ENCODE peak calls at places on chromosomes 1 and 21, in ten cellular contexts. T, N, B, H, C, L, G, A, R and E are unnamed samples.

GRCh38 chr1:232686346-232686745 is 56.4 kb upstream of the SIPA1L2 start:
- DNase-seq in G (no peak), A (no peak), R (no peak), C (no peak), T (no peak), H (no peak), L (no peak), N (no peak), B (peak; percentile 27), E (no peak)

GRCh38 chr1:2392686-2393085 is 1.0 kb downstream of the RER1 start:
- DNase-seq in C (no peak), G (no peak), B (no peak), T (no peak), R (no peak), A (no peak), N (no peak), H (no peak), L (no peak), E (no peak)

GRCh38 chr1:75074719-75075395 is 59.3 kb upstream of the LHX8 start:
- DNase-seq in H (no peak), C (no peak), R (no peak), N (no peak), L (no peak), T (no peak), B (no peak), G (no peak), A (no peak), E (no peak)

GRCh38 chr1:246567258-246568235 is 1.3 kb downstream of the CNST start:
- DNase-seq in B (peak; percentile 89), L (peak; percentile 65), G (no peak), C (no peak), A (no peak), N (peak; percentile 87), T (no peak), H (no peak), R (no peak), E (no peak)

GRCh38 chr1:12505639-12506311 is 112.2 kb downstream of the DHRS3 start:
- DNase-seq in N (no peak), C (no peak), G (no peak), T (peak; percentile 53), R (no peak), L (no peak), A (no peak), H (no peak), B (no peak), E (no peak)

GRCh38 chr1:117646007-117646913 is 40.4 kb downstream of the TENT5C start:
- DNase-seq in H (no peak), T (no peak), L (peak; percentile 39), R (no peak), N (no peak), A (no peak), C (no peak), G (no peak), B (peak; percentile 30), E (no peak)

GRCh38 chr1:94463765-94464330 is 45.7 kb downstream of the ABCD3 start:
- DNase-seq in B (peak; percentile 63), G (peak; percentile 12), L (peak; percentile 59), C (no peak), H (no peak), T (peak; percentile 44), N (peak; percentile 3), A (peak; percentile 16), R (peak; percentile 37), E (no peak)

GRCh38 chr1:17984510-17985085 is 123.0 kb upstream of the IGSF21 start:
- DNase-seq in L (no peak), H (no peak), G (peak; percentile 31), A (no peak), C (peak; percentile 14), T (peak; percentile 25), B (no peak), R (peak; percentile 42), N (peak; percentile 1), E (no peak)

GRCh38 chr1:156504062-156504813 is 3.7 kb upstream of the MEF2D start:
- DNase-seq in N (no peak), R (peak; percentile 45), A (no peak), C (no peak), H (no peak), B (no peak), T (no peak), G (no peak), L (no peak), E (no peak)

GRCh38 chr1:226132731-226133503 is 53.6 kb downstream of the ACBD3 start:
- DNase-seq in C (no peak), H (no peak), L (no peak), B (no peak), R (no peak), A (no peak), T (no peak), N (no peak), G (peak; percentile 8), E (no peak)

GRCh38 chr1:230456478-230456877 is 30.3 kb upstream of the PGBD5 start:
- DNase-seq in T (no peak), C (no peak), G (no peak), A (no peak), H (no peak), R (no peak), B (no peak), N (no peak), L (no peak), E (no peak)

GRCh38 chr21:39715804-39716397 is 29.1 kb upstream of the IGSF5 start:
- DNase-seq in C (peak; percentile 35), G (peak; percentile 19), T (peak; percentile 47), H (no peak), A (no peak), N (no peak), L (peak; percentile 50), R (peak; percentile 48), B (peak; percentile 43), E (no peak)

GRCh38 chr1:151003175-151003574 is 3.5 kb downstream of the MINDY1 start:
- DNase-seq in G (no peak), T (no peak), A (peak; percentile 17), L (no peak), N (no peak), H (no peak), B (no peak), R (no peak), C (no peak), E (no peak)

GRCh38 chr1:236523704-236524141 is at the start of gene LGALS8:
- DNase-seq in B (peak; percentile 79), R (peak; percentile 17), H (peak; percentile 68), G (peak; percentile 46), T (peak; percentile 79), L (peak; percentile 84), C (peak; percentile 52), A (peak; percentile 83), N (peak; percentile 80), E (peak; percentile 17)

GRCh38 chr1:228181105-228181504 is 15.5 kb downstream of the IBA57 start:
- DNase-seq in T (no peak), H (no peak), A (no peak), R (no peak), L (no peak), G (no peak), N (no peak), B (no peak), C (no peak), E (no peak)

GRCh38 chr1:58879464-58879863 is 95.6 kb upstream of the JUN start:
- DNase-seq in A (no peak), R (no peak), N (peak; percentile 27), T (no peak), G (no peak), H (no peak), C (no peak), B (peak; percentile 56), L (peak; percentile 37), E (no peak)

GRCh38 chr1:2921970-2922686 is 99.1 kb upstream of the ACTRT2 start:
- DNase-seq in C (no peak), H (no peak), B (no peak), T (peak; percentile 2), A (peak; percentile 19), L (no peak), N (no peak), R (no peak), G (peak; percentile 50), E (no peak)

GRCh38 chr21:36260030-36260787 is 59.8 kb upstream of the MORC3 start:
- DNase-seq in A (peak; percentile 68), C (no peak), G (peak; percentile 44), H (no peak), B (peak; percentile 70), L (peak; percentile 85), N (peak; percentile 65), R (peak; percentile 52), T (peak; percentile 73), E (no peak)

GRCh38 chr1:201648066-201648910 is 109.4 kb downstream of the NAV1 start:
- DNase-seq in N (peak; percentile 55), G (peak; percentile 27), C (peak; percentile 19), B (peak; percentile 77), H (no peak), R (peak; percentile 54), T (peak; percentile 63), A (no peak), L (peak; percentile 85), E (no peak)

GRCh38 chr1:202200112-202200548 is 6.5 kb downstream of the LGR6 start:
- DNase-seq in B (peak; percentile 9), G (no peak), C (no peak), T (no peak), L (no peak), A (no peak), H (no peak), N (no peak), R (no peak), E (no peak)

GRCh38 chr1:206714331-206715058 is 29.8 kb downstream of the MAPKAPK2 start:
- DNase-seq in L (peak; percentile 90), G (no peak), A (peak; percentile 29), C (no peak), T (no peak), R (no peak), H (no peak), N (peak; percentile 45), B (peak; percentile 83), E (no peak)

GRCh38 chr1:199463521-199464127 is 563.9 kb upstream of the NR5A2 start:
- DNase-seq in L (peak; percentile 74), T (no peak), N (peak; percentile 59), G (peak; percentile 25), C (no peak), A (no peak), H (no peak), B (peak; percentile 83), R (peak; percentile 1), E (no peak)

GRCh38 chr21:38350681-38351080 is 93.9 kb downstream of the KCNJ15 start:
- DNase-seq in T (no peak), G (no peak), H (no peak), L (no peak), R (no peak), A (no peak), C (no peak), B (no peak), N (no peak), E (no peak)

GRCh38 chr1:211625040-211625439 is 46.1 kb upstream of the SLC30A1 start:
- DNase-seq in L (peak; percentile 54), A (peak; percentile 30), N (no peak), H (no peak), R (no peak), T (peak; percentile 12), G (no peak), C (no peak), B (no peak), E (no peak)

GRCh38 chr1:161772397-161772796 is 6.3 kb downstream of the ATF6 start:
- DNase-seq in R (no peak), N (no peak), B (peak; percentile 36), T (peak; percentile 21), G (no peak), C (no peak), A (no peak), H (no peak), L (no peak), E (no peak)

GRCh38 chr1:40919475-40920011 is 57.4 kb upstream of the CITED4 start:
- DNase-seq in N (no peak), A (no peak), T (peak; percentile 86), B (no peak), G (peak; percentile 79), C (peak; percentile 47), R (peak; percentile 98), L (no peak), H (no peak), E (no peak)

GRCh38 chr1:20574686-20575543 is 14.0 kb upstream of the CDA start:
- DNase-seq in T (peak; percentile 40), G (peak; percentile 80), R (peak; percentile 69), C (peak; percentile 51), N (no peak), A (peak; percentile 37), B (peak; percentile 75), L (peak; percentile 76), H (peak; percentile 4), E (peak; percentile 21)

GRCh38 chr1:156445789-156446263 is 54.7 kb downstream of the MEF2D start:
- DNase-seq in B (peak; percentile 68), R (peak; percentile 77), G (peak; percentile 90), H (peak; percentile 58), C (peak; percentile 81), A (peak; percentile 71), T (peak; percentile 84), N (peak; percentile 39), L (peak; percentile 75), E (peak; percentile 89)